ENCODE peak calls at places on chromosomes 13 and 19, in eight cellular contexts. E, V, K, A, N, X, G and C are unnamed samples.
A peak's percentile ranks its signal among the peaks of the same experiment; 100 is the strongest.

GRCh38 chr19:3210347-3211017 is 14.0 kb upstream of the CELF5 start:
- DNase-seq in E (peak; percentile 22), V (peak; percentile 55), N (no peak), A (peak; percentile 73), X (peak; percentile 82), K (no peak), G (no peak), C (peak; percentile 77)

GRCh38 chr19:29590278-29590677 is 15.8 kb upstream of the POP4 start:
- DNase-seq in A (no peak), N (no peak), X (no peak), K (no peak), V (no peak), G (no peak), E (no peak), C (no peak)

GRCh38 chr13:94731028-94731427 is 18.7 kb upstream of the SOX21 start:
- DNase-seq in X (no peak), V (no peak), N (no peak), K (no peak), G (no peak), A (no peak), E (no peak), C (no peak)

GRCh38 chr13:30466358-30466714 is 600 bp upstream of the HMGB1 start:
- DNase-seq in K (no peak), E (peak; percentile 19), G (no peak), N (no peak), V (no peak), A (no peak), X (no peak), C (no peak)

GRCh38 chr13:100330662-100331061 is 241.8 kb downstream of the PCCA start:
- DNase-seq in V (no peak), K (no peak), A (no peak), G (no peak), N (no peak), X (no peak), E (no peak), C (no peak)

GRCh38 chr19:48745208-48745995 is 1.3 kb downstream of the IZUMO1 start:
- DNase-seq in G (no peak), N (peak; percentile 65), K (peak; percentile 56), A (peak; percentile 56), V (peak; percentile 69), X (no peak), E (peak; percentile 77), C (no peak)

GRCh38 chr13:50682966-50683365 is 160.5 kb downstream of the DLEU7 start:
- DNase-seq in K (no peak), V (no peak), E (no peak), N (no peak), G (no peak), A (no peak), X (no peak), C (no peak)

GRCh38 chr19:42433503-42434260 is 6.5 kb upstream of the LIPE start:
- DNase-seq in G (no peak), A (peak; percentile 86), X (peak; percentile 81), K (peak; percentile 48), V (peak; percentile 91), N (peak; percentile 82), E (peak; percentile 40), C (peak; percentile 78)

GRCh38 chr19:48348039-48348438 is 15.7 kb downstream of the TMEM143 start:
- DNase-seq in V (peak; percentile 46), E (no peak), K (no peak), N (no peak), A (no peak), G (no peak), X (no peak), C (no peak)

GRCh38 chr19:31676271-31677004 is 327.2 kb upstream of the TSHZ3 start:
- DNase-seq in E (no peak), G (no peak), K (no peak), V (no peak), N (no peak), A (no peak), X (no peak), C (no peak)

GRCh38 chr13:105616313-105617075 is 919.0 kb downstream of the EFNB2 start:
- DNase-seq in V (no peak), N (no peak), G (no peak), A (no peak), K (no peak), X (no peak), E (no peak), C (no peak)
- TF ChIP-seq CTCF in V (no peak), N (no peak), G (no peak), A (no peak), K (no peak), X (no peak), E (no peak), C (no peak)

GRCh38 chr13:77014906-77015685 is 11.9 kb downstream of the FBXL3 start:
- DNase-seq in E (no peak), V (no peak), X (no peak), A (no peak), N (no peak), G (no peak), K (no peak), C (no peak)

GRCh38 chr13:77016241-77016812 is 10.6 kb downstream of the FBXL3 start:
- DNase-seq in N (no peak), X (no peak), K (no peak), G (no peak), A (no peak), E (no peak), V (no peak), C (no peak)

GRCh38 chr13:77019756-77020155 is 7.2 kb downstream of the FBXL3 start:
- DNase-seq in X (no peak), N (no peak), G (no peak), V (no peak), A (no peak), E (no peak), K (no peak), C (no peak)

GRCh38 chr13:77013853-77014542 is 13.0 kb downstream of the FBXL3 start:
- DNase-seq in K (no peak), A (no peak), V (no peak), E (no peak), N (no peak), G (no peak), X (no peak), C (no peak)

GRCh38 chr13:77016888-77017623 is 9.9 kb downstream of the FBXL3 start:
- DNase-seq in X (no peak), G (no peak), K (no peak), A (no peak), V (no peak), E (no peak), N (no peak), C (no peak)
- TF ChIP-seq CTCF in X (no peak), G (no peak), K (no peak), A (no peak), V (no peak), E (no peak), N (no peak), C (no peak)

GRCh38 chr19:4362038-4362828 is 18.9 kb downstream of the MPND start:
- DNase-seq in K (no peak), N (no peak), V (no peak), A (peak; percentile 45), X (no peak), E (no peak), G (no peak), C (no peak)

GRCh38 chr19:4361152-4362037 is 18.0 kb downstream of the MPND start:
- DNase-seq in E (peak; percentile 12), V (no peak), N (no peak), A (no peak), X (no peak), G (no peak), K (no peak), C (peak; percentile 48)

GRCh38 chr19:4360641-4361151 is 17.3 kb downstream of the MPND start:
- DNase-seq in A (no peak), X (no peak), G (no peak), E (no peak), V (no peak), K (no peak), N (no peak), C (peak; percentile 49)

GRCh38 chr19:4363571-4364304 is 20.4 kb downstream of the MPND start:
- DNase-seq in K (no peak), V (peak; percentile 13), E (no peak), A (no peak), X (no peak), N (no peak), G (no peak), C (peak; percentile 45)

DNA sequence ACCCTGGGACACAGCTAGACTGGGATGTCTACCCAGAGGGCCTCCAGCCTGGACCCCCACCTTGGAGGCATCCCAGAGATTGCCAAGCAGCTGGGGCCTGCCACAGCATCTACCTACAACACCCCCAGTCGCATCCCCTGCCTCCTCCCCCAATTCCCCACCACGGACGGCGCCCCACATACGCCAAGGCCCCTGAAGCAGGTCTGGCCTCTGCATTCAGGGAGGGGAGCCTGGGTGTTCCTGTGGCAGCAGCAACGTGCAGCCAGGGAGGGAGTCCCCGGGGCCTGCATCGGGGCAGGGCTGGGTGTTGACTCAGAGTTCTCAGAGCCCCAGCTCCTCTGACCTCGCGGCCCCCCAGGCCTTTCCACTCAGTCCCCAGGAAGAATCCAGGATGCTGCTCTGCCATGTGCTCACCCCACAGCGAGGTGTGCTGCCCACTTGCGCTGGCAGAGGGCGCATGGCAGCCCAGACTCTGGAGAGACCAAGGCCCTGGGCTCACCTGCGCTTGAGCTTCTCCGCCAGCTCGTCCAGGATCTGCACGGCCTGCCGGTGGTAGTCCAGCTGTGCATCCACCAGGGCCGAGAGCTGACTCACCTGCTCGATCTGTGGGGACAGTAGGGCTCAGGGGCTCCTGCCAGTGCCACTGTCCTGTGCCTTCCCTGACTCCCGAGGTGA is 19.6 kb downstream of the MPND start:
- DNase-seq in N (no peak), K (no peak), E (no peak), A (no peak), G (no peak), X (no peak), V (no peak), C (no peak)
- TF ChIP-seq CTCF in N (no peak), K (no peak), E (peak; percentile 47), A (no peak), G (no peak), X (no peak), V (no peak), C (no peak)

GRCh38 chr19:11658954-11659353 is 61.7 kb downstream of the ZNF627 start:
- DNase-seq in K (no peak), X (no peak), N (no peak), V (no peak), E (no peak), G (no peak), A (no peak), C (no peak)

GRCh38 chr19:11662278-11662677 is 65.0 kb downstream of the ZNF627 start:
- DNase-seq in N (no peak), K (no peak), V (no peak), E (no peak), X (no peak), G (no peak), A (no peak), C (peak; percentile 45)

GRCh38 chr19:11656535-11656934 is 59.3 kb downstream of the ZNF627 start:
- DNase-seq in A (no peak), G (no peak), V (no peak), X (no peak), E (no peak), K (no peak), N (no peak), C (no peak)

GRCh38 chr19:11657307-11657706 is 60.0 kb downstream of the ZNF627 start:
- DNase-seq in V (no peak), X (no peak), A (no peak), N (no peak), E (no peak), K (no peak), G (no peak), C (no peak)

DNA sequence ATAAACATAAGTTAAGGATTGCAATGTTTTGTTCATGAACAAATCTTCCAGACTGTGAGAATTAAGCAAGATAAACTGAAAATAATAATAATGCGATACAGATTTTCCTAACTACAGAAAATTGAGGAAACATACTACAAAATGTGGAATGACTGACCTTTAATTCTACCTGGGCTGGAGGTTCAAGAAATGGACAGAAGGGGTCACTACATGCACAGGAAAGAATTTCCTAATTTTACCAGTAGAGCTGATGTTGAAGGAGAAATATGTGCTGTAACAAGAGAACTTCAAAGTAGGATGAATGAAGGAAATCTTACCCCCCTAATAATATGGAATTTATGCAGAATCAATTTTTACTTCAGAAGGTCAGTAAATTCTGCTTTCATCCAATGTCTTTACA is 62.3 kb downstream of the ZNF627 start:
- DNase-seq in X (no peak), V (no peak), E (no peak), G (no peak), K (no peak), N (no peak), A (no peak), C (no peak)
- TF ChIP-seq CTCF in X (no peak), V (peak; percentile 35), E (no peak), G (no peak), K (no peak), N (no peak), A (no peak), C (peak; percentile 20)